ENCODE peak calls at places on chromosomes 1 and 21, in nine cellular contexts. Q is cardiac septum; S is PC-9; L is CD8-positive, alpha-beta T cell; R is NAMALWA; T is activated CD8-positive, alpha-beta memory T cell treated with anti-CD3 and anti-CD28 coated beads for 1 hour; M is HEK293T; X is BJ; J is DMS53. C is an unnamed sample.

GRCh38 chr1:156648496-156648895 is 6.6 kb downstream of the BCAN start:
- DNase-seq in S (no peak), Q (no peak), T (no peak), J (no peak), M (no peak), L (no peak), R (no peak), X (no peak), C (no peak)

GRCh38 chr21:44006017-44006624 is 6.0 kb upstream of the TRAPPC10 start:
- DNase-seq in Q (no peak), J (no peak), L (no peak), M (no peak), X (peak), S (peak), R (no peak), T (no peak), C (peak)

GRCh38 chr1:222392571-222392970 is 155.3 kb downstream of the HHIPL2 start:
- DNase-seq in X (no peak), J (no peak), S (no peak), Q (no peak), R (no peak), L (no peak), M (no peak), T (no peak), C (no peak)

GRCh38 chr1:222791006-222791710 is 23.7 kb upstream of the DISP1 start:
- DNase-seq in T (no peak), J (no peak), L (no peak), X (no peak), Q (no peak), R (no peak), M (no peak), S (no peak), C (no peak)

GRCh38 chr1:15584489-15585363 is at the start of gene AGMAT:
- DNase-seq in M (peak), J (peak), Q (no peak), X (no peak), T (no peak), S (peak), R (peak), L (no peak), C (no peak)

GRCh38 chr1:13823936-13824335 is 123.9 kb downstream of the PRDM2 start:
- DNase-seq in T (no peak), L (no peak), R (no peak), Q (no peak), S (no peak), X (no peak), J (no peak), M (no peak), C (no peak)

GRCh38 chr1:111717450-111717849 is 21.7 kb downstream of the INKA2 start:
- DNase-seq in R (no peak), M (no peak), X (no peak), T (no peak), Q (no peak), L (no peak), J (no peak), S (no peak), C (no peak)

GRCh38 chr1:66684353-66684752 is 67.9 kb upstream of the DYNLT5 start:
- DNase-seq in L (no peak), M (no peak), R (no peak), J (no peak), S (no peak), X (no peak), T (no peak), Q (no peak), C (no peak)

GRCh38 chr1:100757946-100758345 is 38.4 kb downstream of the VCAM1 start:
- DNase-seq in Q (no peak), T (no peak), S (no peak), R (no peak), M (no peak), J (no peak), X (no peak), L (no peak), C (no peak)

GRCh38 chr1:69737527-69738176 is 169.9 kb downstream of the LRRC7 start:
- DNase-seq in R (peak), S (peak), T (no peak), M (peak), X (peak), L (no peak), J (peak), Q (no peak), C (peak)

GRCh38 chr1:66764994-66765578 is 12.8 kb downstream of the DYNLT5 start:
- DNase-seq in M (peak), Q (no peak), R (peak), S (peak), J (peak), T (peak), X (no peak), L (peak), C (peak)

GRCh38 chr1:167713330-167714081 is 8.3 kb upstream of the MPZL1 start:
- DNase-seq in X (no peak), M (no peak), Q (no peak), S (peak), L (no peak), T (no peak), J (peak), R (peak), C (no peak)

GRCh38 chr1:226476657-226477319 is 68.9 kb upstream of the PARP1 start:
- DNase-seq in J (peak), L (no peak), T (no peak), M (no peak), R (no peak), Q (no peak), X (no peak), S (no peak), C (no peak)

GRCh38 chr1:9877962-9878361 is 32.1 kb downstream of the CTNNBIP1 start:
- DNase-seq in M (no peak), L (no peak), X (no peak), R (no peak), T (no peak), J (no peak), S (peak), Q (no peak), C (no peak)

GRCh38 chr1:153470707-153471106 is 10.3 kb upstream of the S100A7 start:
- DNase-seq in Q (no peak), L (no peak), R (no peak), S (no peak), J (no peak), X (no peak), M (no peak), T (no peak), C (no peak)

GRCh38 chr1:163357378-163357777 is 35.6 kb downstream of the NUF2 start:
- DNase-seq in T (no peak), L (no peak), Q (no peak), J (no peak), R (no peak), M (no peak), S (no peak), X (no peak), C (no peak)

GRCh38 chr1:161068306-161069200 is 1.1 kb downstream of the ARHGAP30 start:
- DNase-seq in R (peak), L (peak), M (no peak), J (no peak), X (no peak), T (peak), S (no peak), Q (peak), C (no peak)

GRCh38 chr1:95903060-95903459 is 669.0 kb downstream of the RWDD3 start:
- DNase-seq in Q (no peak), R (no peak), J (no peak), X (no peak), S (no peak), M (no peak), L (no peak), T (no peak), C (no peak)

GRCh38 chr1:6491480-6491962 is at the start of gene PLEKHG5:
- DNase-seq in J (peak), M (no peak), S (peak), T (no peak), X (no peak), Q (no peak), L (no peak), R (no peak), C (no peak)

GRCh38 chr1:203478986-203479385 is 3.4 kb downstream of the PRELP start:
- DNase-seq in J (no peak), T (no peak), S (no peak), X (no peak), L (no peak), R (no peak), M (no peak), Q (no peak), C (no peak)

GRCh38 chr1:188715566-188715965 is 1762.1 kb downstream of the BRINP3 start:
- DNase-seq in M (peak), S (no peak), J (peak), Q (no peak), R (peak), T (no peak), L (no peak), X (no peak), C (no peak)

GRCh38 chr1:168728452-168729404 is at the start of gene DPT:
- DNase-seq in R (no peak), M (no peak), T (no peak), J (no peak), S (no peak), L (no peak), X (peak), Q (no peak), C (no peak)

GRCh38 chr1:204670152-204670927 is 15.2 kb downstream of the LRRN2 start:
- DNase-seq in R (no peak), T (no peak), J (no peak), S (no peak), L (no peak), X (peak), M (no peak), Q (no peak), C (peak)

GRCh38 chr1:12507631-12508030 is 110.4 kb downstream of the DHRS3 start:
- DNase-seq in J (no peak), S (no peak), Q (no peak), R (no peak), L (no peak), M (no peak), X (no peak), T (no peak), C (no peak)

GRCh38 chr1:169594391-169594790 is 8.1 kb upstream of the F5 start:
- DNase-seq in Q (no peak), R (no peak), M (no peak), T (no peak), X (no peak), S (no peak), J (no peak), L (no peak), C (no peak)

GRCh38 chr1:164051791-164052190 is 507.2 kb upstream of the PBX1 start:
- DNase-seq in M (no peak), X (peak), R (no peak), T (no peak), Q (no peak), J (no peak), S (no peak), L (no peak), C (no peak)

GRCh38 chr1:154353460-154353904 is 28.2 kb downstream of the ATP8B2 start:
- DNase-seq in R (peak), S (peak), X (no peak), M (peak), T (no peak), Q (no peak), L (no peak), J (peak), C (no peak)

GRCh38 chr1:245853291-245853690 is 653.8 kb downstream of the SMYD3 start:
- DNase-seq in L (no peak), T (no peak), J (no peak), M (no peak), X (no peak), R (no peak), Q (no peak), S (no peak), C (no peak)

GRCh38 chr21:44836666-44837471 is 19.0 kb upstream of the SUMO3 start:
- DNase-seq in X (no peak), R (peak), S (peak), T (no peak), J (peak), Q (no peak), M (no peak), L (no peak), C (no peak)

GRCh38 chr1:102891868-102892625 is 216.3 kb downstream of the COL11A1 start:
- DNase-seq in Q (no peak), L (no peak), M (no peak), X (peak), S (no peak), T (no peak), R (no peak), J (no peak), C (peak)

GRCh38 chr1:235607284-235607683 is 42.3 kb downstream of the GNG4 start:
- DNase-seq in J (no peak), T (no peak), Q (no peak), M (no peak), L (no peak), X (no peak), R (no peak), S (no peak), C (no peak)

GRCh38 chr1:77030401-77031100 is 163.3 kb downstream of the ST6GALNAC5 start:
- DNase-seq in Q (no peak), J (no peak), S (no peak), X (no peak), T (no peak), R (no peak), L (no peak), M (no peak), C (no peak)

GRCh38 chr1:97186381-97186780 is 464.8 kb downstream of the PTBP2 start:
- DNase-seq in J (peak), Q (no peak), X (no peak), L (no peak), R (peak), T (no peak), S (no peak), M (no peak), C (no peak)

GRCh38 chr1:48493970-48494769 is 22.2 kb upstream of the SPATA6 start:
- DNase-seq in X (peak), M (peak), T (no peak), S (no peak), R (no peak), L (no peak), J (no peak), Q (no peak), C (peak)

GRCh38 chr1:6475381-6476133 is 9.6 kb upstream of the TNFRSF25 start:
- DNase-seq in M (peak), X (no peak), J (peak), S (peak), Q (peak), T (no peak), L (peak), R (peak), C (no peak)